ENCODE peak calls at places on chromosomes 1 and 21, in six cellular contexts. P is RWPE1, I is heart left ventricle, O is uterus, H is mammary epithelial cell, X is GM12864. E is an unnamed sample.

GRCh38 chr1:100912019-100912418 is 16.1 kb downstream of the SLC30A7 start:
- DNase-seq in O (no peak), I (no peak), X (no peak), H (no peak), P (no peak), E (no peak)

GRCh38 chr1:178926046-178926445 is 55.2 kb upstream of the ANGPTL1 start:
- DNase-seq in O (no peak), H (no peak), X (no peak), P (no peak), I (no peak), E (no peak)

GRCh38 chr21:43864806-43865470 is at the start of gene AGPAT3:
- DNase-seq in X (no peak), P (no peak), H (no peak), O (no peak), I (peak; percentile 64), E (peak; percentile 30)

GRCh38 chr1:172288611-172289010 is 131.9 kb upstream of the C1orf105 start:
- DNase-seq in X (no peak), P (no peak), H (no peak), I (no peak), O (no peak), E (no peak)

GRCh38 chr1:181128592-181129497 is 40.3 kb downstream of the IER5 start:
- DNase-seq in H (no peak), X (no peak), I (no peak), O (no peak), P (no peak), E (no peak)

GRCh38 chr1:93399781-93400180 is 48.1 kb upstream of the FNBP1L start:
- DNase-seq in I (no peak), O (no peak), H (no peak), P (peak; percentile 6), X (no peak), E (no peak)

GRCh38 chr1:15843826-15844572 is 3.5 kb upstream of the SPEN start:
- DNase-seq in I (no peak), X (no peak), H (no peak), O (no peak), P (no peak), E (no peak)

GRCh38 chr1:231172411-231172810 is 10.6 kb downstream of the TRIM67 start:
- DNase-seq in H (peak; percentile 6), P (no peak), X (no peak), I (no peak), O (no peak), E (no peak)

GRCh38 chr1:37606481-37607263 is 10.9 kb upstream of the GNL2 start:
- DNase-seq in P (no peak), X (no peak), H (no peak), I (no peak), O (peak; percentile 52), E (no peak)

GRCh38 chr1:50329332-50329932 is 93.8 kb downstream of the DMRTA2 start:
- DNase-seq in P (peak; percentile 50), H (peak; percentile 24), X (no peak), O (no peak), I (no peak), E (no peak)

GRCh38 chr1:63611231-63611630 is 18.0 kb downstream of the PGM1 start:
- DNase-seq in O (no peak), P (peak; percentile 14), I (no peak), H (no peak), X (no peak), E (no peak)

GRCh38 chr1:226429051-226429461 is 21.2 kb upstream of the PARP1 start:
- DNase-seq in P (no peak), X (no peak), H (no peak), O (no peak), I (no peak), E (peak; percentile 61)

GRCh38 chr1:20614130-20614579 is 19.1 kb upstream of the PINK1 start:
- DNase-seq in X (no peak), O (no peak), H (no peak), I (no peak), P (no peak), E (no peak)

GRCh38 chr1:198118136-198118535 is 38.7 kb upstream of the NEK7 start:
- DNase-seq in O (peak; percentile 65), H (peak; percentile 10), X (no peak), I (peak; percentile 83), P (no peak), E (no peak)

GRCh38 chr21:33035147-33035546 is 9.4 kb downstream of the OLIG2 start:
- DNase-seq in H (no peak), X (no peak), O (no peak), P (no peak), I (no peak), E (no peak)

GRCh38 chr1:24322636-24323177 is 3.5 kb downstream of the GRHL3 start:
- DNase-seq in H (no peak), P (no peak), X (no peak), I (no peak), O (no peak), E (no peak)

GRCh38 chr1:172708452-172708851 is 49.5 kb downstream of the FASLG start:
- DNase-seq in X (no peak), I (no peak), H (no peak), P (no peak), O (no peak), E (peak; percentile 58)

GRCh38 chr1:156815851-156816536 is 654 bp downstream of the SH2D2A start:
- DNase-seq in X (no peak), H (no peak), I (no peak), P (no peak), O (no peak), E (no peak)

GRCh38 chr1:24142546-24143431 is at the start of gene IL22RA1:
- DNase-seq in O (no peak), H (peak; percentile 76), X (no peak), I (no peak), P (peak; percentile 84), E (no peak)

GRCh38 chr1:244664353-244664752 is 11.4 kb downstream of the DESI2 start:
- DNase-seq in P (no peak), O (no peak), I (no peak), X (no peak), H (no peak), E (no peak)

GRCh38 chr1:154159554-154159953 is 4.7 kb upstream of the NUP210L start:
- DNase-seq in X (no peak), O (no peak), H (no peak), I (no peak), P (no peak), E (no peak)

GRCh38 chr1:230572121-230573083 is 69.9 kb upstream of the COG2 start:
- DNase-seq in H (peak; percentile 8), I (no peak), X (no peak), O (no peak), P (no peak), E (no peak)

GRCh38 chr1:51329443-51330325 is 678 bp downstream of the TTC39A start:
- DNase-seq in X (no peak), I (peak; percentile 77), O (no peak), P (no peak), H (no peak), E (no peak)

GRCh38 chr1:27350673-27351540 is 9.1 kb downstream of the SYTL1 start:
- DNase-seq in X (no peak), H (no peak), P (no peak), I (peak; percentile 58), O (no peak), E (no peak)

GRCh38 chr1:242828199-242828598 is 303.7 kb upstream of the PLD5 start:
- DNase-seq in X (no peak), O (no peak), H (no peak), I (no peak), P (no peak), E (no peak)

GRCh38 chr1:201356701-201357100 is 20.8 kb downstream of the TNNT2 start:
- DNase-seq in P (no peak), H (no peak), O (no peak), I (no peak), X (no peak), E (no peak)

GRCh38 chr1:101250656-101251272 is 13.9 kb downstream of the S1PR1 start:
- DNase-seq in P (no peak), H (no peak), I (no peak), X (no peak), O (no peak), E (no peak)

GRCh38 chr1:38834221-38834782 is 25.3 kb downstream of the RRAGC start:
- DNase-seq in H (no peak), X (no peak), I (no peak), P (no peak), O (no peak), E (no peak)

GRCh38 chr1:211258756-211259595 is at the start of gene RCOR3:
- DNase-seq in P (peak; percentile 86), H (peak; percentile 90), O (peak; percentile 94), X (peak; percentile 66), I (peak; percentile 98), E (peak; percentile 94)

GRCh38 chr1:209879539-209879938 is 51.8 kb downstream of the UTP25 start:
- DNase-seq in X (no peak), P (peak; percentile 28), O (no peak), H (no peak), I (no peak), E (no peak)

GRCh38 chr1:114152211-114153050 is 1.2 kb downstream of the SYT6 start:
- DNase-seq in I (peak; percentile 32), H (peak; percentile 16), O (no peak), P (peak; percentile 55), X (no peak), E (no peak)

GRCh38 chr1:8443558-8444194 is 125.8 kb downstream of the SLC45A1 start:
- DNase-seq in I (no peak), X (no peak), O (no peak), P (no peak), H (no peak), E (no peak)
- TF ChIP-seq CTCF in I (no peak), X (no peak), O (no peak), P (no peak), H (no peak), E (no peak)

GRCh38 chr1:11194407-11195176 is 5.4 kb downstream of the ANGPTL7 start:
- DNase-seq in H (no peak), X (no peak), I (no peak), O (no peak), P (no peak), E (no peak)
- TF ChIP-seq CTCF in H (no peak), X (no peak), I (no peak), O (no peak), P (no peak), E (no peak)

GRCh38 chr1:168806955-168807354 is 77.9 kb upstream of the DPT start:
- DNase-seq in O (no peak), H (no peak), P (no peak), I (no peak), X (no peak), E (no peak)
- TF ChIP-seq CTCF in O (no peak), H (no peak), P (no peak), I (no peak), X (no peak), E (no peak)

DNA sequence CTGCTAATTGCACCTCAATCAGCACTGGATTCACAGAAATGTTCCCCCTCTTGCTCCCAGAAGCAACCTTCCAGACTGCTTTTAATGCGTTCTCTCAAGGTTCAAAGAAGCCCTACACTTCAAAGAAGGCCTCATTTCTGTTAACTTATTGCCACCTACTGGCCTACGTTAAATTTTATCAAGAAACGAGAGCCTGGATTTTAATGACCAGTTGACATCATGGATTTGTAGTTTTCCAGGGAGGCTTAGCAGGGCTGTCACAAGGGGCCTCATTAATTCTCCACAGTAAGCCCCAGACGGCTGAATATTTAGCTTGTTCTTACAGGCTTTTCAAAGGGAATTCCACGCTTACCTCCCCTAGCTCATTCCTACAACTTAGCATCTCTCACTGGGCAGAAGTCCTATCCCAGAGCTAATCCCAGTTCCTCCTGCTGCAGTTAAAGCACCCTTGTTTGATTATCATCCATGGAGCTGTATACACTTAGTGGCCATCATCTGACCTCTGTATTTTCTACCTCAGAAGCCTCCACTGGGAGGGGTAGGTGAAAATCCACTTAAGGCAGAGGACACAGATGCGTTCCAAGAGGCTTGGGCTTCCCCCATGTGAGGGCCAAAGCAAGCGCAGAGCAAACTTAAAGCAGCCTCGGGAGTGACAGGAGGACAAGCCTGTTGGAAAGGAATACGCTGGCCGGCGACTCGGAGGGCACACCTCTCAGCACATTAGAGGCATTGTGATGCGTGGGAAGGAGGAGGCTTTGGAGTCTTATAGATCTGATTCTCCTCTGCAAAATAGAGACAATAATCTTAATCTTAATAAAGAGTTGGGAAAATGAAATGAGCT is 32.2 kb upstream of the CYP4X1 start:
- DNase-seq in H (no peak), P (no peak), O (no peak), X (no peak), I (no peak), E (no peak)
- TF ChIP-seq CTCF in H (no peak), P (peak; percentile 11), O (no peak), X (no peak), I (no peak), E (no peak)

E was measured in activated CD8-positive, alpha-beta T cell treated with anti-CD3 and anti-CD28 coated beads for 36 hours.